ENCODE peak calls at places on chromosome 11, in ten cellular contexts. M is Peyer's patch, Q is fibroblast of lung, R is MM.1S, D is mammary epithelial cell, O is A549, W is colonic mucosa, C is sigmoid colon, I is neural progenitor cell, Y is K562. H is an unnamed sample. For H3K4me1, the result is how much of the 10 kb centered on the place peaks cover.

GRCh38 chr11:2462092-2462985 is 17.5 kb downstream of the KCNQ1 start:
- DNase-seq in M (no peak), Q (no peak), R (no peak), D (no peak), O (no peak), W (no peak), C (no peak), I (no peak), Y (no peak), H (peak)

GRCh38 chr11:67731583-67731982 is 57.2 kb upstream of the ALDH3B2 start:
- DNase-seq in M (no peak), Q (no peak), R (no peak), D (no peak), O (peak), W (no peak), C (no peak), I (no peak), Y (no peak), H (no peak)

GRCh38 chr11:111308140-111308539 is 9.8 kb downstream of the POU2AF3 start:
- DNase-seq in M (peak), Q (no peak), R (no peak), D (no peak), O (peak), W (peak), C (no peak), I (no peak), Y (no peak), H (no peak)

GRCh38 chr11:104819603-104820002 is 78.7 kb downstream of the CASP12 start:
- DNase-seq in M (no peak), Q (no peak), R (no peak), D (no peak), O (no peak), W (no peak), C (no peak), I (no peak), Y (no peak), H (no peak)

GRCh38 chr11:123302751-123303195 is 107.7 kb upstream of the CLMP start:
- DNase-seq in M (no peak), Q (peak), R (no peak), D (peak), O (no peak), W (no peak), C (no peak), I (peak), Y (no peak), H (no peak)

GRCh38 chr11:88326112-88326511 is 11.4 kb downstream of the CTSC start:
- DNase-seq in M (no peak), Q (no peak), R (no peak), D (no peak), O (no peak), W (no peak), C (no peak), I (no peak), Y (no peak), H (no peak)

GRCh38 chr11:106495046-106495445 is 417.6 kb downstream of the AASDHPPT start:
- DNase-seq in M (no peak), Q (peak), R (no peak), D (peak), O (no peak), W (no peak), C (no peak), I (no peak), Y (no peak), H (no peak)

GRCh38 chr11:10349281-10349665 is 44.4 kb downstream of the ADM start:
- DNase-seq in M (no peak), Q (no peak), R (no peak), D (no peak), O (no peak), W (no peak), C (no peak), I (no peak), Y (no peak), H (no peak)

GRCh38 chr11:133163463-133164419 is 368.6 kb downstream of the OPCML start:
- DNase-seq in M (peak), Q (peak), R (peak), D (peak), O (peak), W (peak), C (no peak), I (peak), Y (peak), H (peak)

DNA sequence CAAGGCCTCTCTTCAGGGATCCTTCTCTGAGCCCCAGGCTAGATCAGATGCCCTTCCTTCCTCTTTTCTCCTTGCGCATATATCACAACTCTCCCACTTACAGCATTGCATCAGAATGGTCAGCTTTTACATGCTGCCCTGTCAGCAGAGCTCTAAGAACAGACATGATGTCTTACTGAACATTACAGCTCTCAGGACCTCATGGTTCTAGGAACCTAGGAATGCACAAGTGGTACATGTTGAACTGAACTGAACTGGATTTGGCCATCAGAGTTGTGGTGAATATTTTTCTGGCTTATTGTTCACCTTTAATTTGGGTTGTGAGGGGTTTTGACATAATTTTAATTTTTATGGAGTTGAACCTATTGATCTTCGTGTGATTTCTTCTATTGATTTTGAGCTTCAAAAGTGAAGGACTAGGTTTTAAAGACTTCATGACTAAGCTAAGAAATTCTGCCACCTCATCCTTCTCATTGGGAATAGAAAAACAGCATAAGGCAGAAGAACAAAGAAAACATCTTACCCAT is 37.7 kb upstream of the SPON1 start:
- DNase-seq in M (no peak), Q (no peak), R (no peak), D (no peak), O (no peak), W (no peak), C (no peak), I (no peak), Y (no peak), H (no peak)
- H3K4me1 ChIP-seq in M (under half), Q (under half), R (under half), D (under half), O (under half), W (under half), C (under half), I (under half), Y (under half), H (under half)

GRCh38 chr11:42778193-42778592 is 533.6 kb upstream of the API5 start:
- DNase-seq in M (no peak), Q (no peak), R (no peak), D (no peak), O (no peak), W (no peak), C (no peak), I (peak), Y (no peak), H (no peak)
- TF ChIP-seq CTCF in M (no peak), Q (no peak), R (no peak), D (no peak), O (no peak), W (no peak), C (no peak), I (peak), Y (no peak), H (no peak)

DNA sequence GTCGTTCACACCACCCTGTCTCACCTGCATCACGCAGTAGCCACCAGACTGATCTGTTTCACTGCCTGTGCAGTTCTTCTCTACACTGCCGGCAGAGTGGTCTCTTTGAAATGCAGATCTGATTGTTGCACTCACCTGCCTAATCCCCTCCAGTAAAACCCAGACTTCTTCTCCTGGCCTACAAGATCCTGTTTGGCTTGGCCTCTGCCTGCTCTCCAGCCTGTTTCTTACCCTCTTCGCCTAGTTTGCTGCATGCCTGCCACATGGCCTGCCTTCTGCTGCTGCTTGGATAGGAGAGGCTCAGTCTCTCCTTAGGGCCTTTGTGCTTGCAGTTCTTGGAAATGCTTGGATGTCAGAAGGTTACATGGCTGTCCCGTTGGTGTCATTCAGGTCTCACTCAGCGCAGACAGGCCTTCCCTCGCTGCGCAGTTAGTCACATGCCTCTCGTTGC is 42.0 kb downstream of the PACS1 start:
- DNase-seq in M (no peak), Q (peak), R (no peak), D (no peak), O (no peak), W (no peak), C (no peak), I (no peak), Y (no peak), H (no peak)
- H3K4me1 ChIP-seq in M (under half), Q (under half), R (under half), D (under half), O (half or more), W (under half), C (under half), I (under half), Y (under half), H (under half)

GRCh38 chr11:64844330-64845124 is at the start of gene CDC42BPG:
- DNase-seq in M (peak), Q (peak), R (peak), D (peak), O (peak), W (peak), C (no peak), I (peak), Y (peak), H (peak)

GRCh38 chr11:64841592-64842365 is 2.7 kb downstream of the CDC42BPG start:
- DNase-seq in M (no peak), Q (no peak), R (no peak), D (no peak), O (no peak), W (no peak), C (no peak), I (peak), Y (peak), H (no peak)

GRCh38 chr11:64843971-64844329 is 503 bp downstream of the CDC42BPG start:
- DNase-seq in M (no peak), Q (no peak), R (no peak), D (peak), O (no peak), W (peak), C (no peak), I (no peak), Y (no peak), H (no peak)

GRCh38 chr11:64842366-64842759 is 2.1 kb downstream of the CDC42BPG start:
- DNase-seq in M (no peak), Q (no peak), R (no peak), D (peak), O (no peak), W (no peak), C (no peak), I (peak), Y (no peak), H (no peak)

DNA sequence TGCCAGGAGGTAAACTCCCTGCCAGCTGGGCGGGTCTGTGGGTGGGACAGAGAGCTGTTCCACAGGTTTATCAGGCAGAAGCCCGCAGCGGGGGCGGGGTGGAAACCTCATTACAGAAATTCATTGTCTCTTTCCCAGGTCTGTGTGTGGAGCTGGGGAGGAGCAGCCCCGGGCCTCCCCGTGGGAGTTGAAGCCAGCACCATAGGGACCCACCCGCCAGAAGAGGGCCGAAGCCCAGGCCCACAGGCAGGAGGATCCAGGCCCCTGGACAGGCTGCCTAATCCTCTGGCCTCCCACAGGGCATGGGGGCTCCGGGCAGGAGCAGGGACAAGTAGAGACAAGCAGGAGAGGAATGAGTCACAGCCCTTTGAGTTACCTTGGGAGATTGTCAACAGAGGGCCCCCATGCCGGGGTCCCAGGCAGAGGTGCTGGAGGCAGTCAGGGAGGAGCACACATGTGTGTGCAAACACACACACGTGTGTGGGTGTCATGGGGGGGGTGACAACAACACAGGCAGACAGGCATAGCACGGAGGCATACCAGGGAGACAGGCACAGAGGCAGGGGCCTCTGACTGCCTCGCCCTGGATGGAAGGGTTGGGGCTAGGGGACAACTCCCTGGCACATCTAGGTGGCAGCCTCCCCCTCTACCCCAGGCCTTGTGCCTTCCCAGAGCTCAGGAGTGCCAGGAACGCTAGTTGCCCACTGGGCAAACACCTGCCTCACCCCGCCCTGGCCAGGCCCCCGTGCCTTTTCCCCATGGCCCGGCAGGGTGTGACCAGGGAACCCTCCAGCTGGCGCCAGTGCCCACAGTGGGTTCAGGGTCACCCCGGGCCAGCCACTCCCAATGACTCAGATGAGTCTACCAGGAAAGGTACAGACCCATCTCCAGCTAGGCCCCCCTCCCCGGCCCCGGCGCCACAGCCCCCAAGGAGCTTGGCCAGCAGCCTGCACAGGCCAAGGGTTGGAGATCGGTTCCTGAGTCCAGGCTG is 1.3 kb downstream of the CDC42BPG start:
- DNase-seq in M (peak), Q (no peak), R (no peak), D (peak), O (peak), W (peak), C (no peak), I (peak), Y (peak), H (no peak)
- TF ChIP-seq CTCF in M (no peak), Q (no peak), R (no peak), D (no peak), O (no peak), W (no peak), C (no peak), I (no peak), Y (no peak), H (no peak)

GRCh38 chr11:119362741-119363080 is 16.2 kb upstream of the MFRP start:
- DNase-seq in M (no peak), Q (no peak), R (no peak), D (no peak), O (no peak), W (no peak), C (no peak), I (no peak), Y (no peak), H (no peak)
- H3K4me1 ChIP-seq in M (under half), Q (under half), R (under half), D (under half), O (half or more), W (under half), C (under half), I (under half), Y (half or more), H (half or more)

GRCh38 chr11:8739309-8739793 is 56.8 kb downstream of the RPL27A start:
- DNase-seq in M (no peak), Q (no peak), R (no peak), D (no peak), O (no peak), W (no peak), C (peak), I (no peak), Y (no peak), H (no peak)
- TF ChIP-seq CTCF in M (no peak), Q (no peak), R (no peak), D (no peak), O (no peak), W (no peak), C (no peak), I (no peak), Y (no peak), H (no peak)

GRCh38 chr11:96241351-96241841 is 101.6 kb downstream of the MAML2 start:
- DNase-seq in M (peak), Q (no peak), R (no peak), D (no peak), O (no peak), W (peak), C (no peak), I (no peak), Y (no peak), H (no peak)
- H3K4me1 ChIP-seq in M (under half), Q (under half), R (under half), D (under half), O (under half), W (under half), C (under half), I (half or more), Y (under half), H (under half)

DNA sequence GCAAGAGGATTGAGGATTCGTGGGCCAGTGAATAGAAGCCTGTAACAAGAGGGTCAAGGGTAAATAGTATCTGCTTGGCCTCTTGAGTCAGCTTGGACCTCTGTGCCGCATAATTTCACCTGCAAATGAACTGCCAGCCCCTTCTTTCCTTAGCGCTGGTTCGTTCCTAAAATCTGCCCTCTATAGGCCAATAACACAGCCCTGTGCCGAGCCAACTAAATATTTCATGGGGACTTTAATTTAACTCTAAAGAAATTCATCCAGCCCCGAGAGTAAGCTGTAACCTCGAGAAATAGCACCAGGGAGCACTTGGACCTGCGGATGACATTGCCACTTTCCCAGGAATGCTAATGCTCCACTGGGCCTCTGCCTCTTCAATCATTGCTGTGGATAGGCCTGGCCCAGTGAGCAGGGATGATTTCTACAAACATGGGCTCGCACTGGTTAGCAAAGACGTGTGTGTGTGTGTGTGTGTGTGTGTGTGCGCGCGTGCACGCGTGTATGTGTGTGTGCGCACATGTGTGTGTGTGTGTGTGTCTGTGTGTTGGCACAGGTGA is 95.3 kb upstream of the TBCEL start:
- DNase-seq in M (no peak), Q (no peak), R (no peak), D (no peak), O (no peak), W (no peak), C (no peak), I (no peak), Y (no peak), H (no peak)
- TF ChIP-seq CTCF in M (no peak), Q (no peak), R (no peak), D (no peak), O (no peak), W (no peak), C (no peak), I (no peak), Y (peak), H (no peak)